ENCODE peak calls at places on chromosomes 1 and 21, in six cellular contexts. T, X, L, M, J and W are unnamed samples.

GRCh38 chr1:182087304-182087703 is 25.8 kb upstream of the ZNF648 start:
- DNase-seq in T (peak), X (no peak), L (no peak), M (no peak), J (no peak), W (no peak)

GRCh38 chr1:245380790-245381535 is 226.2 kb downstream of the KIF26B start:
- DNase-seq in T (peak), X (no peak), L (no peak), M (peak), J (no peak), W (no peak)

GRCh38 chr1:187549540-187549939 is 720.8 kb downstream of the PLA2G4A start:
- DNase-seq in T (no peak), X (no peak), L (no peak), M (no peak), J (no peak), W (no peak)

GRCh38 chr1:218211241-218211640 is 73.9 kb upstream of the RRP15 start:
- DNase-seq in T (no peak), X (no peak), L (no peak), M (peak), J (no peak), W (no peak)

GRCh38 chr1:37034301-37035013 is at the start of gene GRIK3:
- DNase-seq in T (no peak), X (peak), L (no peak), M (no peak), J (no peak), W (no peak)

GRCh38 chr1:33442141-33442540 is 11.2 kb upstream of the PHC2 start:
- DNase-seq in T (no peak), X (no peak), L (no peak), M (no peak), J (no peak), W (no peak)

GRCh38 chr21:37220433-37220980 is 46.6 kb downstream of the VPS26C start:
- DNase-seq in T (peak), X (peak), L (no peak), M (peak), J (no peak), W (no peak)

GRCh38 chr1:169795687-169796086 is 980 bp upstream of the METTL18 start:
- DNase-seq in T (no peak), X (no peak), L (no peak), M (no peak), J (no peak), W (no peak)

GRCh38 chr1:5509664-5510452 is 482.4 kb downstream of the NPHP4 start:
- DNase-seq in T (peak), X (peak), L (peak), M (peak), J (no peak), W (peak)

GRCh38 chr1:38528600-38528999 is 331.0 kb downstream of the RRAGC start:
- DNase-seq in T (no peak), X (no peak), L (no peak), M (no peak), J (no peak), W (no peak)